ENCODE peak calls at places on chromosomes 5 and 9, in eight cellular contexts. One of them, this sample, is unnamed.

GRCh38 chr5:53126514-53126913 is 17.0 kb upstream of the MOCS2 start:
- DNase-seq in right lobe of liver: no peak
- DNase-seq in choroid plexus epithelial cell: peak
- DNase-seq in mesenchymal stem cell: peak
- DNase-seq in aorta: no peak
- DNase-seq in tibial nerve: no peak
- DNase-seq in mammary epithelial cell: peak
- DNase-seq in body of pancreas: no peak
- DNase-seq in this sample: no peak

GRCh38 chr9:19342927-19343326 is 37.1 kb downstream of the RPS6 start:
- DNase-seq in right lobe of liver: no peak
- DNase-seq in choroid plexus epithelial cell: no peak
- DNase-seq in mesenchymal stem cell: no peak
- DNase-seq in aorta: no peak
- DNase-seq in tibial nerve: no peak
- DNase-seq in mammary epithelial cell: no peak
- DNase-seq in body of pancreas: no peak
- DNase-seq in this sample: no peak

GRCh38 chr9:68507098-68507795 is 33.4 kb downstream of the TMEM252 start:
- DNase-seq in right lobe of liver: no peak
- DNase-seq in choroid plexus epithelial cell: peak
- DNase-seq in mesenchymal stem cell: peak
- DNase-seq in aorta: no peak
- DNase-seq in tibial nerve: no peak
- DNase-seq in mammary epithelial cell: peak
- DNase-seq in body of pancreas: no peak
- DNase-seq in this sample: no peak

GRCh38 chr9:99445377-99445891 is 223.4 kb downstream of the SEC61B start:
- DNase-seq in right lobe of liver: no peak
- DNase-seq in choroid plexus epithelial cell: peak
- DNase-seq in mesenchymal stem cell: peak
- DNase-seq in aorta: peak
- DNase-seq in tibial nerve: peak
- DNase-seq in mammary epithelial cell: peak
- DNase-seq in body of pancreas: no peak
- DNase-seq in this sample: peak

GRCh38 chr5:169153405-169153804 is 147.5 kb downstream of the SLIT3 start:
- DNase-seq in right lobe of liver: no peak
- DNase-seq in choroid plexus epithelial cell: no peak
- DNase-seq in mesenchymal stem cell: peak
- DNase-seq in aorta: no peak
- DNase-seq in tibial nerve: no peak
- DNase-seq in mammary epithelial cell: no peak
- DNase-seq in body of pancreas: no peak
- DNase-seq in this sample: no peak

GRCh38 chr5:128304121-128304520 is 220.6 kb downstream of the SLC12A2 start:
- DNase-seq in right lobe of liver: no peak
- DNase-seq in choroid plexus epithelial cell: peak
- DNase-seq in mesenchymal stem cell: peak
- DNase-seq in aorta: no peak
- DNase-seq in tibial nerve: no peak
- DNase-seq in mammary epithelial cell: peak
- DNase-seq in body of pancreas: no peak
- DNase-seq in this sample: no peak

GRCh38 chr5:15326932-15327331 is 173.0 kb upstream of the FBXL7 start:
- DNase-seq in right lobe of liver: no peak
- DNase-seq in choroid plexus epithelial cell: peak
- DNase-seq in mesenchymal stem cell: no peak
- DNase-seq in aorta: no peak
- DNase-seq in tibial nerve: no peak
- DNase-seq in mammary epithelial cell: no peak
- DNase-seq in body of pancreas: no peak
- DNase-seq in this sample: no peak

GRCh38 chr5:33059081-33059480 is 348.0 kb downstream of the NPR3 start:
- DNase-seq in right lobe of liver: no peak
- DNase-seq in choroid plexus epithelial cell: no peak
- DNase-seq in mesenchymal stem cell: no peak
- DNase-seq in aorta: no peak
- DNase-seq in tibial nerve: no peak
- DNase-seq in mammary epithelial cell: peak
- DNase-seq in body of pancreas: no peak
- DNase-seq in this sample: no peak

GRCh38 chr9:91376239-91376638 is 14.5 kb upstream of the AUH start:
- DNase-seq in right lobe of liver: no peak
- DNase-seq in choroid plexus epithelial cell: peak
- DNase-seq in mesenchymal stem cell: peak
- DNase-seq in aorta: no peak
- DNase-seq in tibial nerve: no peak
- DNase-seq in mammary epithelial cell: no peak
- DNase-seq in body of pancreas: no peak
- DNase-seq in this sample: no peak

GRCh38 chr9:91379461-91379860 is 17.7 kb upstream of the AUH start:
- DNase-seq in right lobe of liver: no peak
- DNase-seq in choroid plexus epithelial cell: peak
- DNase-seq in mesenchymal stem cell: peak
- DNase-seq in aorta: no peak
- DNase-seq in tibial nerve: no peak
- DNase-seq in mammary epithelial cell: no peak
- DNase-seq in body of pancreas: no peak
- DNase-seq in this sample: no peak

GRCh38 chr9:91378695-91379127 is 17.0 kb upstream of the AUH start:
- DNase-seq in right lobe of liver: no peak
- DNase-seq in choroid plexus epithelial cell: peak
- DNase-seq in mesenchymal stem cell: peak
- DNase-seq in aorta: no peak
- DNase-seq in tibial nerve: no peak
- DNase-seq in mammary epithelial cell: no peak
- DNase-seq in body of pancreas: no peak
- DNase-seq in this sample: peak

DNA sequence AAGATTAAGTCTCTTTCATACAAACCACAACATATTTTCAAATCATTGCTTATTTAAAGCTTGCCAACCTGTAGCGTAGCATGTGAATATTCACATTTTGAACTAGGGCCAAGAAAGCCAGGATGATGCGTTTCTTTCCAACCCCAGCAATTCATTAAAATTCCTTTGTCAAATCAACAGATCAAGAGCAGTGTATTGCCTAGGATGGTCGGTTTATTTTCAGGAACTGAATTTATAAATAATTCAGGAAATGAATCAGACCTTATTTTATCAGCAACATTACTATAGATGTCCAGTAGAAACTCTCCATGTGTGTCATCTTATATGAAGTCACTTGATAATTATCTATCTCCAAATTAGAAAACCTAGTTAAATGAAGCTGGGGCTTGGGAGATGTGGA is 13.2 kb upstream of the AUH start:
- DNase-seq in right lobe of liver: no peak
- DNase-seq in choroid plexus epithelial cell: peak
- DNase-seq in mesenchymal stem cell: peak
- DNase-seq in aorta: no peak
- DNase-seq in tibial nerve: no peak
- DNase-seq in mammary epithelial cell: peak
- DNase-seq in body of pancreas: no peak
- DNase-seq in this sample: peak
- H3K4me3 ChIP-seq in right lobe of liver: no peak
- H3K4me3 ChIP-seq in choroid plexus epithelial cell: no peak
- H3K4me3 ChIP-seq in mesenchymal stem cell: no peak
- H3K4me3 ChIP-seq in aorta: no peak
- H3K4me3 ChIP-seq in tibial nerve: no peak
- H3K4me3 ChIP-seq in mammary epithelial cell: no peak
- H3K4me3 ChIP-seq in body of pancreas: no peak
- H3K4me3 ChIP-seq in this sample: no peak

DNA sequence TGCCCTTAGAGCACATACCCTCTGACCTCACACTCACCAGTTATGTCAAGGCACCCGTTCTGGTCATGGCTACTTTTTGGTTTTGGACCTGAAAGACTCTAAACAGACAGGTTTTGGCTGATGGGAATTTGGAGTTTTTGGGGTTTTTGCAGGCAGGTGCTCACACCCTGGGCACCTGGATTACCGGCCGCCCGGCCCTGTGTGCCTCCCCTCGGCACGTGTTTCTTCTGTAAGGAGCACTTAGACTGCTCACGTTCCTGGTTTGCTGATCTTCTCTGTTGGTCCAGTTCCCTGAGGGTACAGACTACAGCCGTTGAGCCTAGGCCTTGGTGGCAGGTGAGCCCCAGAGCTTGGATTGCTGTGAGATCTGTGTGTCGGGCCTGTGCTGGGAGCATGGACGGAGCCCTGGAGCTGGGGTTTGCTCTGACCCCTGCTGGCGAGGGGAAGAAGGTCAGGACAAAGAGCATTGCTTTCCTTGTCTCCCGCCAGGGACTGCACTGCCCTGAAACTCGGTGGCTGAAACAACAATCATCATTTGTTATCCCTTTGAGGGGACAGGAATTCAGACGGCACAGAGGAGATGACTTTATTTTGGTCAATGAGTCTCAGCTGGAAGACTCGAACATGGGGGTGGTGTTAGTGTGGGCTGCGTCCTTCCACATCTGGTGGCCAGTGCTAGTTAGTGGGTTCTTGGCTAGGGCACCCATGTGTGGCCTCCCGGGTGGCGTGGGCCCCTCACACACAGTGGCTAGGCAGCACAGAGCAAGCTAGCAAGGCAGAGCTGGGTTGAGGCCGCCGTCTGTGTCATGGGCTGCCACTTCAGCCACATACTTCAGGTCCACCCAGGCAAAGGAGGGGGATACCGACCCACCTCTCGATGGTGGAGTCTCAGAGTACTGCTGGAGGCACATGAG is 76.4 kb downstream of the EHMT1 start:
- DNase-seq in right lobe of liver: peak
- DNase-seq in choroid plexus epithelial cell: peak
- DNase-seq in mesenchymal stem cell: peak
- DNase-seq in aorta: no peak
- DNase-seq in tibial nerve: no peak
- DNase-seq in mammary epithelial cell: no peak
- DNase-seq in body of pancreas: peak
- DNase-seq in this sample: no peak
- H3K4me3 ChIP-seq in right lobe of liver: no peak
- H3K4me3 ChIP-seq in choroid plexus epithelial cell: no peak
- H3K4me3 ChIP-seq in mesenchymal stem cell: no peak
- H3K4me3 ChIP-seq in aorta: no peak
- H3K4me3 ChIP-seq in tibial nerve: no peak
- H3K4me3 ChIP-seq in mammary epithelial cell: no peak
- H3K4me3 ChIP-seq in body of pancreas: no peak
- H3K4me3 ChIP-seq in this sample: no peak

DNA sequence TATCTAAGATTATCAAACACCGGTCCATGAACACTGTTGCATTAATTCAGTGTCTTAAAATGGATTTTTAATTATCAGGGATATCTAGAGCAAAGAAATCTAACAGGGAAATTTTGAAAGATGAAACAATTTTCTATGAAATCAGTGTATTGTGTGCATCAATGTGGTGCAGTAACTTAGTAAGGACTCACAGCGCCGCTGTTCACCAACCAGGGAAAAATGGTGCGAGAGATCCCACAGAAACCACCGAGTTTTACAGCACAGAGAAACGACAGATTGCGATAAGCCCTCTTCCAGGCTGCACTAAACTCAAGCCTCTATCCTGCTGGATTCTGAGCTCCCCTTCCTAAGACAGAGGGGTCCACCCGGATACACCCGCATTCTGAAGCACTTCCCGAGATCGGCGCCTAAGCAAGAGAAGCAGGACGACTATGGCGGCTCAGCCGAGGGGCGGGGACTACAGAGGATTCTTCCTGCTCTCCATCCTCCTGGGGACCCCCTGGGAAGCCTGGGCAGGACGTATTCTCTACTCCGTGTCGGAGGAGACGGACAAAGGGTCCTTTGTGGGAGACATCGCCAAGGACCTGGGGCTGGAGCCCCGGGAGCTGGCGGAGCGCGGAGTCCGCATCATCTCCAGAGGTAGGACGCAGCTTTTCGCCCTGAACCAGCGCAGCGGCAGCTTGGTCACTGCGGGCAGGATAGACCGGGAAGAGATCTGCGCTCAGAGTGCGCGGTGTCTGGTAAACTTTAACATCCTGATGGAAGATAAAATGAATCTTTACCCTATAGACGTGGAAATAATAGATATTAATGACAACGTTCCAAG is at the start of gene PCDHGA7:
- DNase-seq in right lobe of liver: no peak
- DNase-seq in choroid plexus epithelial cell: peak
- DNase-seq in mesenchymal stem cell: no peak
- DNase-seq in aorta: no peak
- DNase-seq in tibial nerve: no peak
- DNase-seq in mammary epithelial cell: no peak
- DNase-seq in body of pancreas: no peak
- DNase-seq in this sample: no peak
- H3K4me3 ChIP-seq in right lobe of liver: peak
- H3K4me3 ChIP-seq in choroid plexus epithelial cell: peak
- H3K4me3 ChIP-seq in mesenchymal stem cell: no peak
- H3K4me3 ChIP-seq in aorta: no peak
- H3K4me3 ChIP-seq in tibial nerve: peak
- H3K4me3 ChIP-seq in mammary epithelial cell: peak
- H3K4me3 ChIP-seq in body of pancreas: peak
- H3K4me3 ChIP-seq in this sample: peak

GRCh38 chr5:76715734-76716455 is at the start of gene F2R:
- DNase-seq in right lobe of liver: peak
- DNase-seq in choroid plexus epithelial cell: peak
- DNase-seq in mesenchymal stem cell: peak
- DNase-seq in aorta: peak
- DNase-seq in tibial nerve: peak
- DNase-seq in mammary epithelial cell: peak
- DNase-seq in body of pancreas: peak
- DNase-seq in this sample: no peak

GRCh38 chr5:76718880-76719279 is 3.0 kb downstream of the F2R start:
- DNase-seq in right lobe of liver: no peak
- DNase-seq in choroid plexus epithelial cell: no peak
- DNase-seq in mesenchymal stem cell: no peak
- DNase-seq in aorta: no peak
- DNase-seq in tibial nerve: no peak
- DNase-seq in mammary epithelial cell: no peak
- DNase-seq in body of pancreas: no peak
- DNase-seq in this sample: no peak

GRCh38 chr5:76718381-76718832 is 2.5 kb downstream of the F2R start:
- DNase-seq in right lobe of liver: no peak
- DNase-seq in choroid plexus epithelial cell: no peak
- DNase-seq in mesenchymal stem cell: peak
- DNase-seq in aorta: no peak
- DNase-seq in tibial nerve: no peak
- DNase-seq in mammary epithelial cell: no peak
- DNase-seq in body of pancreas: no peak
- DNase-seq in this sample: no peak

GRCh38 chr5:76716456-76717157 is 681 bp downstream of the F2R start:
- DNase-seq in right lobe of liver: no peak
- DNase-seq in choroid plexus epithelial cell: no peak
- DNase-seq in mesenchymal stem cell: peak
- DNase-seq in aorta: no peak
- DNase-seq in tibial nerve: no peak
- DNase-seq in mammary epithelial cell: no peak
- DNase-seq in body of pancreas: no peak
- DNase-seq in this sample: no peak

DNA sequence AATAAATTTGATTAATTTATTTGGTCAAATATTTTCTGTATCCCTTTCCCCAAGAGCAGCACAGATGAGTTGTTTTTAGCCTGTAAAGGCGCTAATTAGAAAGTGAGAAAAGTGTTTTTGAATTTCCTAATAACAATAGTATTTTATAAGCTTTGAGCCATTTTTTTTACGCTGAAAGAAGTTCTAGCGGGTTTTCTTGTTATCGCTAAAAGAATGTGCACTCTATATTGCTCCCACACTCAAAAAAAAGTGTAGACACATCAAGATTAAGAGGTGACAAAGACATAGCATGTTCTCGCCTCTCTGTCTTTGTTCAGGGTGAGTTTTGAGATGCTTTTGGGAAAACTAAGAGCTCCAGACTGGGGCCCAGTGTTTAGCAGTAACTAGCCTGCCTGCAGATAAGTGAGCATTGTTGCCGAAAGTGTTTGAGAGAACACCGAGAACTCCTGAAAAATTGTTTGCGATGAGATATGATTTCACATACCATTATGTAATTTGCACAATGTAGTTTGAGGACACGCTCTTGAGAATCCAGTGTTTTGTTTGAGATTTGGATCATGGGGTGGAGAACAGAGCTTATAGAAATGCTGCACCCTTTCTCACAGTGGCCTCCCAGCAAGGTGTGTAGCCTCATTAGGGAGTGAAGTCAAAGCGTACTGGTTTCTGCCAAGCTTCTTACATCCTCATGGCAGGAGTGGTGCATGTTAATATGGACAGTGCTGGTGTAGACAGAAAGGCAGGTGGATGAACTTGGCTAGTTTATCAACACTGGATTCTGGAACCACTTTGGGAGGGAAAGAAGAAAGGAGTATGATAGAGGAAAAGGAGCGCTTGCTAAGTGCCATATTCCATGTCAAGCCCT is 1.5 kb downstream of the F2R start:
- DNase-seq in right lobe of liver: no peak
- DNase-seq in choroid plexus epithelial cell: no peak
- DNase-seq in mesenchymal stem cell: peak
- DNase-seq in aorta: no peak
- DNase-seq in tibial nerve: no peak
- DNase-seq in mammary epithelial cell: no peak
- DNase-seq in body of pancreas: no peak
- DNase-seq in this sample: no peak
- H3K4me3 ChIP-seq in right lobe of liver: peak
- H3K4me3 ChIP-seq in choroid plexus epithelial cell: peak
- H3K4me3 ChIP-seq in mesenchymal stem cell: no peak
- H3K4me3 ChIP-seq in aorta: no peak
- H3K4me3 ChIP-seq in tibial nerve: peak
- H3K4me3 ChIP-seq in mammary epithelial cell: peak
- H3K4me3 ChIP-seq in body of pancreas: no peak
- H3K4me3 ChIP-seq in this sample: peak

This sample was measured in BJ.